ENCODE peak calls at places on chromosomes 4 and X, in ten cellular contexts. One of them, this sample, is unnamed.

GRCh38 chrX:37825225-37825842 is 22.0 kb downstream of the DYNLT3 start:
- DNase-seq in upper lobe of left lung: no peak
- DNase-seq in psoas muscle: no peak
- DNase-seq in mesendoderm: peak
- DNase-seq in tibial artery: peak
- DNase-seq in astrocyte of the spinal cord: peak
- DNase-seq in epithelial cell of esophagus: peak
- DNase-seq in mucosa of descending colon: peak
- DNase-seq in HFF-Myc: no peak
- DNase-seq in fibroblast of the aortic adventitia: peak
- DNase-seq in this sample: no peak

GRCh38 chr4:61553562-61554125 is 353.5 kb downstream of the ADGRL3 start:
- DNase-seq in upper lobe of left lung: no peak
- DNase-seq in psoas muscle: no peak
- DNase-seq in mesendoderm: peak
- DNase-seq in tibial artery: no peak
- DNase-seq in astrocyte of the spinal cord: no peak
- DNase-seq in epithelial cell of esophagus: no peak
- DNase-seq in mucosa of descending colon: no peak
- DNase-seq in HFF-Myc: no peak
- DNase-seq in fibroblast of the aortic adventitia: no peak
- DNase-seq in this sample: no peak

GRCh38 chrX:96710031-96710430 is 25.4 kb downstream of the DIAPH2 start:
- DNase-seq in upper lobe of left lung: no peak
- DNase-seq in psoas muscle: no peak
- DNase-seq in mesendoderm: peak
- DNase-seq in tibial artery: no peak
- DNase-seq in astrocyte of the spinal cord: no peak
- DNase-seq in epithelial cell of esophagus: no peak
- DNase-seq in mucosa of descending colon: no peak
- DNase-seq in HFF-Myc: no peak
- DNase-seq in fibroblast of the aortic adventitia: no peak
- DNase-seq in this sample: no peak

GRCh38 chr4:100790838-100791615 is 273.2 kb upstream of the EMCN start:
- DNase-seq in upper lobe of left lung: no peak
- DNase-seq in psoas muscle: no peak
- DNase-seq in mesendoderm: no peak
- DNase-seq in tibial artery: no peak
- DNase-seq in astrocyte of the spinal cord: no peak
- DNase-seq in epithelial cell of esophagus: no peak
- DNase-seq in mucosa of descending colon: peak
- DNase-seq in HFF-Myc: no peak
- DNase-seq in fibroblast of the aortic adventitia: no peak
- DNase-seq in this sample: no peak

GRCh38 chr4:150938417-150938816 is 76.7 kb downstream of the LRBA start:
- DNase-seq in upper lobe of left lung: no peak
- DNase-seq in psoas muscle: no peak
- DNase-seq in mesendoderm: peak
- DNase-seq in tibial artery: no peak
- DNase-seq in astrocyte of the spinal cord: no peak
- DNase-seq in epithelial cell of esophagus: no peak
- DNase-seq in mucosa of descending colon: no peak
- DNase-seq in HFF-Myc: no peak
- DNase-seq in fibroblast of the aortic adventitia: no peak
- DNase-seq in this sample: no peak

GRCh38 chrX:152912641-152913040 is 14.8 kb downstream of the ZNF185 start:
- DNase-seq in upper lobe of left lung: no peak
- DNase-seq in psoas muscle: no peak
- DNase-seq in mesendoderm: no peak
- DNase-seq in tibial artery: no peak
- DNase-seq in astrocyte of the spinal cord: no peak
- DNase-seq in epithelial cell of esophagus: no peak
- DNase-seq in mucosa of descending colon: no peak
- DNase-seq in HFF-Myc: no peak
- DNase-seq in fibroblast of the aortic adventitia: no peak
- DNase-seq in this sample: no peak

GRCh38 chr4:149549911-149550310 is 265.7 kb downstream of the IQCM start:
- DNase-seq in upper lobe of left lung: no peak
- DNase-seq in psoas muscle: no peak
- DNase-seq in mesendoderm: peak
- DNase-seq in tibial artery: no peak
- DNase-seq in astrocyte of the spinal cord: no peak
- DNase-seq in epithelial cell of esophagus: peak
- DNase-seq in mucosa of descending colon: peak
- DNase-seq in HFF-Myc: no peak
- DNase-seq in fibroblast of the aortic adventitia: no peak
- DNase-seq in this sample: no peak

GRCh38 chr4:38275331-38275821 is 315.2 kb downstream of the PTTG2 start:
- DNase-seq in upper lobe of left lung: no peak
- DNase-seq in psoas muscle: no peak
- DNase-seq in mesendoderm: peak
- DNase-seq in tibial artery: no peak
- DNase-seq in astrocyte of the spinal cord: no peak
- DNase-seq in epithelial cell of esophagus: peak
- DNase-seq in mucosa of descending colon: peak
- DNase-seq in HFF-Myc: no peak
- DNase-seq in fibroblast of the aortic adventitia: no peak
- DNase-seq in this sample: no peak

DNA sequence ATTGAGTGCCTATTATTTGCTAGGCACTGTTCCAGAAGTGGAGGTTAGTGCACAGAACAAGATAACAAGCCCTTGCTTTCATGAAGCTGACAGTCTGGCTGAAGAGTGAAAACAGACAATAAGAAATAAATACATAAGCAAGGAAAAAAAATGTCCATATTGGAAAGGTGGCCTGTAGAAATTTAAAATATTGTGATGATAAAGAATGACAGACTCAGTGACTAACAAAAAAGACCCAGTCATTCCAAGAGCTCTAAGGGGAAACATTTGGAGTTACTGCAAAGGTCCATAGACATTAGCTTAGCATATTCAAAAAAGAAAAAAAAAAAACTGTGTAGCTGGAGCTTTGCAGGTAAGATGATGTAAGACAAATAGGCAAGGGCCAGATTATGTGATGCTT is 1.0 kb upstream of the ANTXR2 start:
- DNase-seq in upper lobe of left lung: no peak
- DNase-seq in psoas muscle: no peak
- DNase-seq in mesendoderm: no peak
- DNase-seq in tibial artery: no peak
- DNase-seq in astrocyte of the spinal cord: no peak
- DNase-seq in epithelial cell of esophagus: no peak
- DNase-seq in mucosa of descending colon: no peak
- DNase-seq in HFF-Myc: no peak
- DNase-seq in fibroblast of the aortic adventitia: no peak
- DNase-seq in this sample: no peak
- H3K4me3 ChIP-seq in upper lobe of left lung: no peak
- H3K4me3 ChIP-seq in psoas muscle: no peak
- H3K4me3 ChIP-seq in mesendoderm: no peak
- H3K4me3 ChIP-seq in tibial artery: no peak
- H3K4me3 ChIP-seq in astrocyte of the spinal cord: no peak
- H3K4me3 ChIP-seq in epithelial cell of esophagus: no peak
- H3K4me3 ChIP-seq in mucosa of descending colon: no peak
- H3K4me3 ChIP-seq in HFF-Myc: no peak
- H3K4me3 ChIP-seq in fibroblast of the aortic adventitia: no peak
- H3K4me3 ChIP-seq in this sample: no peak

GRCh38 chr4:168817418-168817817 is 192.6 kb downstream of the CBR4 start:
- DNase-seq in upper lobe of left lung: no peak
- DNase-seq in psoas muscle: no peak
- DNase-seq in mesendoderm: no peak
- DNase-seq in tibial artery: no peak
- DNase-seq in astrocyte of the spinal cord: no peak
- DNase-seq in epithelial cell of esophagus: no peak
- DNase-seq in mucosa of descending colon: no peak
- DNase-seq in HFF-Myc: no peak
- DNase-seq in fibroblast of the aortic adventitia: no peak
- DNase-seq in this sample: no peak
- H3K4me3 ChIP-seq in upper lobe of left lung: no peak
- H3K4me3 ChIP-seq in psoas muscle: peak
- H3K4me3 ChIP-seq in mesendoderm: no peak
- H3K4me3 ChIP-seq in tibial artery: peak
- H3K4me3 ChIP-seq in astrocyte of the spinal cord: no peak
- H3K4me3 ChIP-seq in epithelial cell of esophagus: no peak
- H3K4me3 ChIP-seq in mucosa of descending colon: no peak
- H3K4me3 ChIP-seq in HFF-Myc: no peak
- H3K4me3 ChIP-seq in fibroblast of the aortic adventitia: no peak
- H3K4me3 ChIP-seq in this sample: no peak

GRCh38 chr4:52234539-52235174 is 183.6 kb downstream of the SPATA18 start:
- DNase-seq in upper lobe of left lung: no peak
- DNase-seq in psoas muscle: no peak
- DNase-seq in mesendoderm: peak
- DNase-seq in tibial artery: no peak
- DNase-seq in astrocyte of the spinal cord: peak
- DNase-seq in epithelial cell of esophagus: peak
- DNase-seq in mucosa of descending colon: no peak
- DNase-seq in HFF-Myc: peak
- DNase-seq in fibroblast of the aortic adventitia: peak
- DNase-seq in this sample: no peak
- H3K4me3 ChIP-seq in upper lobe of left lung: no peak
- H3K4me3 ChIP-seq in psoas muscle: no peak
- H3K4me3 ChIP-seq in mesendoderm: no peak
- H3K4me3 ChIP-seq in tibial artery: no peak
- H3K4me3 ChIP-seq in astrocyte of the spinal cord: no peak
- H3K4me3 ChIP-seq in epithelial cell of esophagus: no peak
- H3K4me3 ChIP-seq in mucosa of descending colon: no peak
- H3K4me3 ChIP-seq in HFF-Myc: no peak
- H3K4me3 ChIP-seq in fibroblast of the aortic adventitia: no peak
- H3K4me3 ChIP-seq in this sample: no peak

GRCh38 chrX:84715315-84715714 is 213.1 kb upstream of the HDX start:
- DNase-seq in upper lobe of left lung: no peak
- DNase-seq in psoas muscle: no peak
- DNase-seq in mesendoderm: no peak
- DNase-seq in tibial artery: no peak
- DNase-seq in astrocyte of the spinal cord: no peak
- DNase-seq in epithelial cell of esophagus: no peak
- DNase-seq in mucosa of descending colon: no peak
- DNase-seq in HFF-Myc: no peak
- DNase-seq in fibroblast of the aortic adventitia: no peak
- DNase-seq in this sample: no peak
- H3K4me3 ChIP-seq in upper lobe of left lung: no peak
- H3K4me3 ChIP-seq in psoas muscle: no peak
- H3K4me3 ChIP-seq in mesendoderm: no peak
- H3K4me3 ChIP-seq in tibial artery: no peak
- H3K4me3 ChIP-seq in astrocyte of the spinal cord: no peak
- H3K4me3 ChIP-seq in epithelial cell of esophagus: no peak
- H3K4me3 ChIP-seq in mucosa of descending colon: no peak
- H3K4me3 ChIP-seq in HFF-Myc: no peak
- H3K4me3 ChIP-seq in fibroblast of the aortic adventitia: no peak
- H3K4me3 ChIP-seq in this sample: no peak

DNA sequence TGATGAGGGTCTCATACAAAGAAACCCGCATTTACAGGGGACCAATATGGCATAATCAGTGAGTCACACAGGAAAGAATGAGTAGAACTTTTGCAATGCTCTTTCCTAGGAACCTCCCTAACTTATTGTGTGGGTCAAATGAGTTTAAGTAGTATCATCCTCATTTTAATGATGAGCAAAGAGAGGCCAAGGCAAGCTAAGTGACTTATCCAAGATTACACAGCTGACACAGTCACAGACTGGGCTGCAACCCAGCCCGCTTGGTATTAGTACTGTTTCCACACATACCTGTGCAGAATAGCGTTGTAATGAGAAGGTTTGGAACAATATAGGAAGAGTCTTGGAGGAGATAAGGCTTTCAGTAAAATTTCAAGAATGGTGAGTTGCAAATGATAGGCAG is 91.0 kb upstream of the PPP1R2C start:
- DNase-seq in upper lobe of left lung: no peak
- DNase-seq in psoas muscle: no peak
- DNase-seq in mesendoderm: no peak
- DNase-seq in tibial artery: no peak
- DNase-seq in astrocyte of the spinal cord: no peak
- DNase-seq in epithelial cell of esophagus: peak
- DNase-seq in mucosa of descending colon: no peak
- DNase-seq in HFF-Myc: no peak
- DNase-seq in fibroblast of the aortic adventitia: no peak
- DNase-seq in this sample: no peak
- H3K4me3 ChIP-seq in upper lobe of left lung: no peak
- H3K4me3 ChIP-seq in psoas muscle: no peak
- H3K4me3 ChIP-seq in mesendoderm: no peak
- H3K4me3 ChIP-seq in tibial artery: no peak
- H3K4me3 ChIP-seq in astrocyte of the spinal cord: no peak
- H3K4me3 ChIP-seq in epithelial cell of esophagus: no peak
- H3K4me3 ChIP-seq in mucosa of descending colon: no peak
- H3K4me3 ChIP-seq in HFF-Myc: no peak
- H3K4me3 ChIP-seq in fibroblast of the aortic adventitia: no peak
- H3K4me3 ChIP-seq in this sample: no peak

This sample was measured in skeletal muscle cell.